ENCODE peak calls at places on chromosomes 11 and 22, in six cellular contexts. E is NCI-H2081; O is activated T-cell treated with anti-CD3 and anti-CD28 coated beads for 1 hour; Z is activated CD4-positive, alpha-beta T cell treated with anti-CD3 and anti-CD28 coated beads, Interleukin-2, amount 50 U/mL, for 4 hours; B is LHCN-M2; L is body of pancreas. I is an unnamed sample.
A peak's percentile ranks its signal among the peaks of the same experiment; 100 is the strongest.

GRCh38 chr11:118236170-118236569 is 11.4 kb upstream of the JAML start:
- DNase-seq in E (no peak), O (no peak), Z (no peak), B (no peak), L (no peak), I (no peak)

GRCh38 chr22:40463017-40463631 is 92.7 kb downstream of the SGSM3 start:
- DNase-seq in E (no peak), O (peak; percentile 27), Z (peak; percentile 17), B (no peak), L (no peak), I (no peak)

GRCh38 chr11:68840661-68841653 is 759 bp downstream of the CPT1A start:
- DNase-seq in E (no peak), O (no peak), Z (no peak), B (peak; percentile 16), L (peak; percentile 76), I (no peak)

GRCh38 chr22:46934172-46934745 is 171.8 kb downstream of the TBC1D22A start:
- DNase-seq in E (no peak), O (no peak), Z (no peak), B (no peak), L (no peak), I (no peak)

GRCh38 chr11:6992026-6992425 is 28.1 kb downstream of the ZNF214 start:
- DNase-seq in E (no peak), O (no peak), Z (no peak), B (no peak), L (no peak), I (no peak)

GRCh38 chr11:11931461-11932055 is 76.9 kb downstream of the DKK3 start:
- DNase-seq in E (peak; percentile 44), O (no peak), Z (no peak), B (peak; percentile 77), L (no peak), I (peak; percentile 81)

GRCh38 chr11:96134622-96135021 is 208.4 kb downstream of the MAML2 start:
- DNase-seq in E (no peak), O (no peak), Z (no peak), B (peak; percentile 58), L (no peak), I (no peak)

GRCh38 chr11:95652002-95652472 is 137.5 kb downstream of the FAM76B start:
- DNase-seq in E (peak; percentile 5), O (no peak), Z (no peak), B (no peak), L (no peak), I (peak; percentile 6)

GRCh38 chr22:48635031-48635430 is 1192.6 kb downstream of the BRD1 start:
- DNase-seq in E (no peak), O (no peak), Z (no peak), B (no peak), L (no peak), I (no peak)

GRCh38 chr11:2300290-2300935 is 1.3 kb downstream of the C11orf21 start:
- DNase-seq in E (no peak), O (no peak), Z (no peak), B (no peak), L (no peak), I (no peak)

GRCh38 chr22:42300286-42301071 is 30.0 kb upstream of the TCF20 start:
- DNase-seq in E (no peak), O (no peak), Z (no peak), B (no peak), L (no peak), I (no peak)

GRCh38 chr11:18236664-18237356 is at the start of gene SAA4:
- DNase-seq in E (no peak), O (no peak), Z (no peak), B (no peak), L (no peak), I (no peak)

GRCh38 chr22:30413745-30414524 is 11.6 kb upstream of the MTFP1 start:
- DNase-seq in E (no peak), O (no peak), Z (no peak), B (no peak), L (no peak), I (no peak)

I was measured in SK-MEL-5.